ENCODE peak calls at places on chromosomes 7 and 10, in five cellular contexts. O, R, W, I and U are unnamed samples.

GRCh38 chr10:794382-794956 is 105.0 kb upstream of the DIP2C start:
- DNase-seq in O (no peak), R (no peak), W (no peak), I (peak; percentile 54), U (no peak)

GRCh38 chr10:80173441-80173840 is 31.9 kb downstream of the ANXA11 start:
- DNase-seq in O (no peak), R (no peak), W (no peak), I (no peak), U (no peak)

GRCh38 chr10:30491204-30491603 is 57.2 kb downstream of the MAP3K8 start:
- DNase-seq in O (no peak), R (no peak), W (no peak), I (no peak), U (no peak)

GRCh38 chr10:123103944-123104343 is 31.8 kb upstream of the HMX3 start:
- DNase-seq in O (no peak), R (no peak), W (no peak), I (no peak), U (no peak)

GRCh38 chr7:13067036-13067435 is 379.6 kb downstream of the ARL4A start:
- DNase-seq in O (no peak), R (no peak), W (no peak), I (no peak), U (no peak)

GRCh38 chr7:47370461-47371042 is 211.4 kb downstream of the TNS3 start:
- DNase-seq in O (no peak), R (no peak), W (no peak), I (no peak), U (no peak)

GRCh38 chr10:86536294-86536861 is 14.8 kb upstream of the WAPL start:
- DNase-seq in O (no peak), R (no peak), W (peak; percentile 71), I (no peak), U (peak; percentile 62)

GRCh38 chr7:91846436-91846835 is 34.1 kb downstream of the MTERF1 start:
- DNase-seq in O (no peak), R (no peak), W (no peak), I (no peak), U (no peak)

GRCh38 chr10:124689911-124690498 is 54.2 kb downstream of the FAM53B start:
- DNase-seq in O (no peak), R (no peak), W (peak; percentile 56), I (no peak), U (no peak)

GRCh38 chr7:106504620-106505019 is 156.3 kb downstream of the CCDC71L start:
- DNase-seq in O (no peak), R (no peak), W (peak; percentile 45), I (no peak), U (no peak)

GRCh38 chr10:19826712-19827111 is 10.5 kb downstream of the PLXDC2 start:
- DNase-seq in O (no peak), R (no peak), W (no peak), I (no peak), U (no peak)

GRCh38 chr10:4515711-4516110 is 310.3 kb upstream of the AKR1E2 start:
- DNase-seq in O (no peak), R (no peak), W (no peak), I (no peak), U (no peak)

GRCh38 chr10:113041841-113042745 is 92.0 kb downstream of the TCF7L2 start:
- DNase-seq in O (no peak), R (no peak), W (no peak), I (no peak), U (no peak)

GRCh38 chr10:70984986-70985719 is 96.8 kb upstream of the PCBD1 start:
- DNase-seq in O (no peak), R (no peak), W (peak; percentile 11), I (no peak), U (no peak)

GRCh38 chr10:34607894-34608293 is 207.2 kb downstream of the PARD3 start:
- DNase-seq in O (no peak), R (no peak), W (no peak), I (no peak), U (no peak)

GRCh38 chr10:8600192-8600591 is 545.7 kb downstream of the GATA3 start:
- DNase-seq in O (no peak), R (peak; percentile 10), W (peak; percentile 18), I (no peak), U (no peak)

GRCh38 chr10:118840071-118840775 is 85.5 kb upstream of the CACUL1 start:
- DNase-seq in O (no peak), R (no peak), W (peak; percentile 96), I (no peak), U (no peak)